ENCODE peak calls at places on chromosomes 4 and X, in four cellular contexts. One of them, this sample, is unnamed.

GRCh38 chr4:1711055-1711905 is 839 bp downstream of the SLBP start:
- DNase-seq in stimulated activated CD8-positive, alpha-beta memory T cell treated with anti-CD3 and anti-CD28 coated beads, Interleukin-7, amount 100 ng/mL, for 24 hours: no peak
- DNase-seq in neural progenitor cell: peak; percentile 68
- DNase-seq in SJSA1: no peak
- DNase-seq in this sample: peak; percentile 42

GRCh38 chr4:184647391-184648101 is 1.7 kb downstream of the CASP3 start:
- DNase-seq in stimulated activated CD8-positive, alpha-beta memory T cell treated with anti-CD3 and anti-CD28 coated beads, Interleukin-7, amount 100 ng/mL, for 24 hours: no peak
- DNase-seq in neural progenitor cell: no peak
- DNase-seq in SJSA1: no peak
- DNase-seq in this sample: no peak

GRCh38 chrX:123834116-123834515 is 25.7 kb upstream of the XIAP start:
- DNase-seq in stimulated activated CD8-positive, alpha-beta memory T cell treated with anti-CD3 and anti-CD28 coated beads, Interleukin-7, amount 100 ng/mL, for 24 hours: no peak
- DNase-seq in SJSA1: no peak
- DNase-seq in neural progenitor cell: peak; percentile 55
- DNase-seq in this sample: no peak

GRCh38 chrX:153814591-153815315 is 15.6 kb downstream of the PDZD4 start:
- DNase-seq in SJSA1: no peak
- DNase-seq in stimulated activated CD8-positive, alpha-beta memory T cell treated with anti-CD3 and anti-CD28 coated beads, Interleukin-7, amount 100 ng/mL, for 24 hours: no peak
- DNase-seq in neural progenitor cell: no peak
- DNase-seq in this sample: no peak

GRCh38 chrX:37800762-37801161 is 20.9 kb downstream of the CYBB start:
- DNase-seq in stimulated activated CD8-positive, alpha-beta memory T cell treated with anti-CD3 and anti-CD28 coated beads, Interleukin-7, amount 100 ng/mL, for 24 hours: no peak
- DNase-seq in neural progenitor cell: no peak
- DNase-seq in SJSA1: no peak
- DNase-seq in this sample: no peak

GRCh38 chr4:120718979-120719566 is 203.5 kb downstream of the PRDM5 start:
- DNase-seq in SJSA1: no peak
- DNase-seq in stimulated activated CD8-positive, alpha-beta memory T cell treated with anti-CD3 and anti-CD28 coated beads, Interleukin-7, amount 100 ng/mL, for 24 hours: no peak
- DNase-seq in neural progenitor cell: peak; percentile 56
- DNase-seq in this sample: peak; percentile 40

GRCh38 chr4:125368684-125369083 is 53.9 kb downstream of the FAT4 start:
- DNase-seq in stimulated activated CD8-positive, alpha-beta memory T cell treated with anti-CD3 and anti-CD28 coated beads, Interleukin-7, amount 100 ng/mL, for 24 hours: no peak
- DNase-seq in neural progenitor cell: no peak
- DNase-seq in SJSA1: no peak
- DNase-seq in this sample: no peak

GRCh38 chr4:52958232-52958631 is 96.1 kb downstream of the RASL11B start:
- DNase-seq in neural progenitor cell: no peak
- DNase-seq in stimulated activated CD8-positive, alpha-beta memory T cell treated with anti-CD3 and anti-CD28 coated beads, Interleukin-7, amount 100 ng/mL, for 24 hours: no peak
- DNase-seq in SJSA1: no peak
- DNase-seq in this sample: no peak

GRCh38 chr4:177033130-177033529 is 240.4 kb upstream of the VEGFC start:
- DNase-seq in neural progenitor cell: peak; percentile 32
- DNase-seq in stimulated activated CD8-positive, alpha-beta memory T cell treated with anti-CD3 and anti-CD28 coated beads, Interleukin-7, amount 100 ng/mL, for 24 hours: no peak
- DNase-seq in SJSA1: no peak
- DNase-seq in this sample: no peak

GRCh38 chr4:74878323-74878722 is 54.6 kb upstream of the PARM1 start:
- DNase-seq in SJSA1: no peak
- DNase-seq in neural progenitor cell: no peak
- DNase-seq in stimulated activated CD8-positive, alpha-beta memory T cell treated with anti-CD3 and anti-CD28 coated beads, Interleukin-7, amount 100 ng/mL, for 24 hours: no peak
- DNase-seq in this sample: no peak

GRCh38 chr4:83340692-83341343 is 6.2 kb upstream of the HPSE start:
- DNase-seq in stimulated activated CD8-positive, alpha-beta memory T cell treated with anti-CD3 and anti-CD28 coated beads, Interleukin-7, amount 100 ng/mL, for 24 hours: no peak
- DNase-seq in SJSA1: no peak
- DNase-seq in neural progenitor cell: no peak
- DNase-seq in this sample: no peak

This sample was measured in HAP-1.